ENCODE peak calls at places on chromosomes 12 and 14, in eight cellular contexts. A is fibroblast of lung, K is foreskin fibroblast, P is lower leg skin, S is coronary artery, C is lower lobe of right lung, V is upper lobe of right lung, N is IMR-90. L is an unnamed sample.

GRCh38 chr12:14923944-14924343 is 14.4 kb downstream of the ERP27 start:
- DNase-seq in A (no peak), K (no peak), P (no peak), S (no peak), C (no peak), V (no peak), N (no peak), L (no peak)

GRCh38 chr12:63294327-63294632 is 143.3 kb upstream of the AVPR1A start:
- DNase-seq in A (peak; percentile 43), K (peak; percentile 75), P (no peak), S (no peak), C (no peak), V (no peak), N (peak; percentile 66), L (no peak)

GRCh38 chr12:127620956-127621355 is 646.0 kb upstream of the TMEM132C start:
- DNase-seq in A (no peak), K (no peak), P (no peak), S (no peak), C (no peak), V (no peak), N (no peak), L (no peak)

GRCh38 chr12:105275997-105276760 is 40.2 kb upstream of the APPL2 start:
- DNase-seq in A (no peak), K (no peak), P (no peak), S (no peak), C (no peak), V (no peak), N (no peak), L (no peak)

GRCh38 chr12:112824701-112825100 is 33.2 kb downstream of the RPH3A start:
- DNase-seq in A (no peak), K (no peak), P (peak; percentile 58), S (no peak), C (no peak), V (no peak), N (no peak), L (no peak)

GRCh38 chr12:100151769-100152168 is 9.1 kb upstream of the BLTP3B start:
- DNase-seq in A (no peak), K (no peak), P (no peak), S (no peak), C (no peak), V (no peak), N (no peak), L (no peak)

GRCh38 chr14:66944872-66945271 is 244.4 kb upstream of the GARIN2 start:
- DNase-seq in A (peak; percentile 51), K (peak; percentile 16), P (no peak), S (no peak), C (no peak), V (no peak), N (peak; percentile 41), L (no peak)

GRCh38 chr14:75959031-75959430 is 22.8 kb downstream of the TGFB3 start:
- DNase-seq in A (no peak), K (no peak), P (no peak), S (no peak), C (no peak), V (no peak), N (no peak), L (peak; percentile 66)

GRCh38 chr12:3354586-3354985 is 136.4 kb upstream of the PRMT8 start:
- DNase-seq in A (no peak), K (no peak), P (peak; percentile 52), S (no peak), C (no peak), V (no peak), N (no peak), L (no peak)

GRCh38 chr14:22599349-22599748 is 1.2 kb downstream of the ABHD4 start:
- DNase-seq in A (no peak), K (no peak), P (no peak), S (no peak), C (no peak), V (no peak), N (no peak), L (no peak)
- H3K4me3 ChIP-seq in A (peak overlapping the region; percentile 90), K (peak overlapping the region; percentile 83), P (no peak overlapping the region), S (peak overlapping the region; percentile 82), C (peak overlapping the region; percentile 89), V (peak overlapping the region; percentile 89), N (peak overlapping the region; percentile 92), L (peak overlapping the region; percentile 94)

DNA sequence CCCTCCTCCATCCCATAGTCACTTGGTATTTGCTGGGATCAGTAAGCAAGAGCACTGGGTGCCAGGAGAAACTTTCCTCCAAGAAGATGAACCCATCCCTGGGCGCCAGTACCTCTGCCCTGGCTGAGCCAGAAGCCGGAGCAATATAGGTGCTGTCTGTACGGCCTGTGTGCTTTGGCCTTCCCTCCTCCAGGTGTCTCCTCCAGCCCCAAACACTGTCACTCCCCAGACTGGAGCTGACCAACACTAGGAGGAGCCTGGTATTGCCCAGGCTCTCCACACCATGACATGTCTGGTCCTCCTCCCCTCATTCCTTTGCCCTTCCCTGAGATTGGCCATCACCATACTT is 4.9 kb downstream of the GSTZ1 start:
- DNase-seq in A (no peak), K (no peak), P (peak; percentile 36), S (no peak), C (no peak), V (no peak), N (no peak), L (no peak)
- TF ChIP-seq CTCF in A (no peak), K (no peak), P (no peak), S (no peak), C (no peak), V (no peak), N (no peak), L (no peak)

GRCh38 chr12:56719056-56719455 is 6.0 kb downstream of the NACA start:
- DNase-seq in A (no peak), K (no peak), P (no peak), S (no peak), C (no peak), V (no peak), N (no peak), L (no peak)

GRCh38 chr12:56721721-56722120 is 3.4 kb downstream of the NACA start:
- DNase-seq in A (no peak), K (no peak), P (no peak), S (no peak), C (no peak), V (no peak), N (no peak), L (no peak)

GRCh38 chr12:56722832-56723231 is 2.3 kb downstream of the NACA start:
- DNase-seq in A (no peak), K (no peak), P (no peak), S (no peak), C (no peak), V (no peak), N (no peak), L (no peak)

GRCh38 chr12:56718636-56719035 is 6.5 kb downstream of the NACA start:
- DNase-seq in A (no peak), K (no peak), P (peak; percentile 15), S (peak; percentile 58), C (no peak), V (peak; percentile 28), N (no peak), L (no peak)

GRCh38 chr12:56720696-56721615 is 4.1 kb downstream of the NACA start:
- DNase-seq in A (no peak), K (no peak), P (peak; percentile 66), S (no peak), C (no peak), V (peak; percentile 25), N (no peak), L (no peak)
- H3K4me3 ChIP-seq in A (no peak overlapping the region), K (no peak overlapping the region), P (no peak overlapping the region), S (peak overlapping the region; percentile 76), C (peak overlapping the region; percentile 87), V (no peak overlapping the region), N (no peak overlapping the region), L (no peak overlapping the region)

DNA sequence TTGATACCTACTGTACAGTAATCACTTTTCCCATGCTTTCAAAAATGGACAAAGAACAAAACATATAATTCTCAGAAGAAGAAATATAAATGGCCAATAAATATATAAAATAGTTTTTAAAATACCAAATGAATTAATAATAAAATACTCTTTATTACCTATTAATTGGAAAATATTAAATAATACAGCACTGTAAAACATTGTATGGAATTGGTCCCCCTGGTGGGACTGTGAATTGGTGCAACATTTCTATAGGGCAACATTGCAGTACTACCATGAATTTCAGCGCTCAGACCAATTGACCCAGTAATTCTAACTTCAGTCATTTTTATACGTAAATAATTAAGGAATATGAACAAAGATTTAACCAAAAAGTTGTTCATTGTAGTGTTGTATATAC is 162.6 kb downstream of the PELI2 start:
- DNase-seq in A (peak; percentile 5), K (no peak), P (no peak), S (no peak), C (no peak), V (no peak), N (no peak), L (no peak)
- TF ChIP-seq CTCF in A (no peak), K (no peak), P (no peak), S (no peak), C (no peak), V (no peak), N (no peak), L (no peak)

GRCh38 chr14:95530461-95531170 is 4.2 kb upstream of the GLRX5 start:
- DNase-seq in A (no peak), K (no peak), P (peak; percentile 56), S (peak; percentile 64), C (no peak), V (no peak), N (no peak), L (no peak)
- H3K4me3 ChIP-seq in A (no peak overlapping the region), K (no peak overlapping the region), P (no peak overlapping the region), S (no peak overlapping the region), C (no peak overlapping the region), V (no peak overlapping the region), N (no peak overlapping the region), L (no peak overlapping the region)

GRCh38 chr14:69151458-69152180 is 1.3 kb downstream of the DCAF5 start:
- DNase-seq in A (peak; percentile 68), K (peak; percentile 62), P (peak; percentile 94), S (peak; percentile 83), C (peak; percentile 84), V (peak; percentile 91), N (peak; percentile 67), L (peak; percentile 95)
- TF ChIP-seq CTCF in A (peak; percentile 23), K (peak; percentile 29), P (no peak), S (peak; percentile 45), C (peak; percentile 61), V (peak; percentile 61), N (peak; percentile 58), L (peak; percentile 73)

DNA sequence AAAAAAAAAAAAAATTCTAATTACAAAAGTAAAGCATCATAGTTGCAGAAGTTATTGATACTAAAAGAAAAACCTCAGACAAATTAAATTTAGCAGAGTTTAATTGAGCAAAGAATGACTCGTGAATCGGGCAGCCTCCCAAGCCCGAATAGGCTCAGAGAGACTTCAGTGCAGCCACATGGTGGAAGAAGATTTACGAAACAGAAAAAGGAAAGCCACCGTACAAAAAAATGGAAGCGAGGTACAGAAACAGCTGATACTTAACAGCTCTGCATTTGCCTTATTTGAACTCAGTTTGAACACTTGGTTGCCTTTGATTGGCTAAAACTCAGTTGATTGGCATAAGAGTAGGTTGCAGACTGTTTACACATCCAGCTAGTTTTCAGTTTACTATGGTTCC is 12.9 kb downstream of the TTC9 start:
- DNase-seq in A (no peak), K (no peak), P (no peak), S (no peak), C (no peak), V (no peak), N (no peak), L (no peak)
- H3K4me3 ChIP-seq in A (no peak overlapping the region), K (no peak overlapping the region), P (no peak overlapping the region), S (no peak overlapping the region), C (no peak overlapping the region), V (no peak overlapping the region), N (no peak overlapping the region), L (no peak overlapping the region)

L was measured in spleen.